ENCODE peak calls at places on chromosomes 7 and 10, in five cellular contexts. C is gastrocnemius medialis; J is H9; R is CD8-positive, alpha-beta T cell; M is thoracic aorta. Q is an unnamed sample.

GRCh38 chr10:44930904-44931620 is 19.9 kb downstream of the TMEM72 start:
- DNase-seq in J (peak), R (peak), M (no peak), C (no peak), Q (no peak)

GRCh38 chr7:114175140-114175539 is 239.5 kb upstream of the FOXP2 start:
- DNase-seq in M (no peak), R (no peak), C (no peak), J (no peak), Q (no peak)

GRCh38 chr7:31775511-31775910 is 88.5 kb downstream of the PPP1R17 start:
- DNase-seq in J (no peak), C (no peak), M (no peak), R (no peak), Q (no peak)

GRCh38 chr7:6614941-6615737 is at the start of gene ZNF853:
- DNase-seq in C (no peak), J (no peak), M (no peak), R (peak), Q (no peak)

GRCh38 chr10:124283215-124284046 is 135.3 kb downstream of the OAT start:
- DNase-seq in M (no peak), C (no peak), R (no peak), J (no peak), Q (no peak)

GRCh38 chr7:44334734-44335097 is 9.3 kb upstream of the CAMK2B start:
- DNase-seq in M (no peak), J (no peak), R (no peak), C (no peak), Q (no peak)

GRCh38 chr7:73838642-73839041 is 3.7 kb downstream of the METTL27 start:
- DNase-seq in C (no peak), J (no peak), R (no peak), M (no peak), Q (peak)

GRCh38 chr7:86094166-86094669 is 549.5 kb upstream of the GRM3 start:
- DNase-seq in C (no peak), R (no peak), M (no peak), J (no peak), Q (no peak)

GRCh38 chr7:112790651-112790973 is 419 bp upstream of the TMEM168 start:
- DNase-seq in R (no peak), J (no peak), M (no peak), C (no peak), Q (no peak)

GRCh38 chr7:41508755-41509154 is 194.1 kb downstream of the INHBA start:
- DNase-seq in J (no peak), C (no peak), M (no peak), R (no peak), Q (no peak)

GRCh38 chr7:24978837-24979469 is 1.0 kb downstream of the OSBPL3 start:
- DNase-seq in J (peak), M (no peak), C (no peak), R (no peak), Q (no peak)

GRCh38 chr10:68099736-68100135 is 9.6 kb upstream of the MYPN start:
- DNase-seq in C (no peak), M (no peak), J (no peak), R (no peak), Q (no peak)

GRCh38 chr10:66931340-66931948 is 5.6 kb downstream of the LRRTM3 start:
- DNase-seq in R (no peak), M (no peak), C (no peak), J (no peak), Q (peak)

GRCh38 chr7:129947701-129948100 is 5.1 kb downstream of the UBE2H start:
- DNase-seq in C (no peak), M (no peak), J (no peak), R (no peak), Q (no peak)

GRCh38 chr7:115052706-115053105 is 130.8 kb downstream of the MDFIC start:
- DNase-seq in M (no peak), J (peak), C (no peak), R (no peak), Q (no peak)

GRCh38 chr7:541661-542060 is 22.0 kb upstream of the PDGFA start:
- DNase-seq in J (no peak), C (no peak), R (no peak), M (no peak), Q (no peak)

GRCh38 chr10:48284002-48284546 is 9.6 kb upstream of the FRMPD2 start:
- DNase-seq in M (no peak), R (no peak), C (no peak), J (no peak), Q (no peak)

GRCh38 chr10:24207781-24208611 is 942 bp upstream of the KIAA1217 start:
- DNase-seq in C (peak), J (no peak), R (no peak), M (no peak), Q (no peak)

GRCh38 chr10:93568105-93568390 is 1.6 kb downstream of the FFAR4 start:
- DNase-seq in R (no peak), J (no peak), M (no peak), C (no peak), Q (no peak)

GRCh38 chr10:82691211-82691610 is 816.2 kb downstream of the NRG3 start:
- DNase-seq in R (no peak), M (no peak), J (no peak), C (no peak), Q (no peak)

DNA sequence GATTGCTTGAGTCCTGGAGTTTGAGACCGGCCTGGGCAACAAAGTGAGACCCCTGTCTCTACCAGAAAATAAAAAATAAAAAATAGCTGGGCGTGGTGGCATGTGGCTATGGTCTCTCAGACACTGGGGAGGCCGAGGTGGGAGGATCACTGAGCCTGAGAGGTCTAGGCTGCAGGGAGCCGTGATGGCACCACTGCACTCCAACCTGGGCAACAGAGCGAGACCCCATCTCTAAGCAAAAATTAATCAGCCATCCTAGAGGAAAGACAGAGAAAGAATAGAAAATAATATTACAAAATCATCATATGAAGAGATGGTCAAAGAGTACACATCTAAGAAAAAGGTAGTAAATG is 4.9 kb upstream of the EPHB4 start:
- DNase-seq in C (no peak), R (no peak), M (no peak), J (no peak), Q (no peak)
- H3K27ac ChIP-seq in C (no peak), R (no peak), M (no peak), J (no peak), Q (peak)

GRCh38 chr10:63375006-63375405 is 90.8 kb downstream of the JMJD1C start:
- DNase-seq in R (no peak), J (no peak), C (no peak), M (no peak), Q (no peak)

GRCh38 chr10:63376560-63377304 is 89.0 kb downstream of the JMJD1C start:
- DNase-seq in M (no peak), C (no peak), J (no peak), R (no peak), Q (peak)

GRCh38 chr10:63375458-63375857 is 90.3 kb downstream of the JMJD1C start:
- DNase-seq in R (no peak), C (no peak), M (no peak), J (no peak), Q (no peak)

GRCh38 chr10:63373176-63373575 is 92.6 kb downstream of the JMJD1C start:
- DNase-seq in M (no peak), J (no peak), C (no peak), R (no peak), Q (no peak)

DNA sequence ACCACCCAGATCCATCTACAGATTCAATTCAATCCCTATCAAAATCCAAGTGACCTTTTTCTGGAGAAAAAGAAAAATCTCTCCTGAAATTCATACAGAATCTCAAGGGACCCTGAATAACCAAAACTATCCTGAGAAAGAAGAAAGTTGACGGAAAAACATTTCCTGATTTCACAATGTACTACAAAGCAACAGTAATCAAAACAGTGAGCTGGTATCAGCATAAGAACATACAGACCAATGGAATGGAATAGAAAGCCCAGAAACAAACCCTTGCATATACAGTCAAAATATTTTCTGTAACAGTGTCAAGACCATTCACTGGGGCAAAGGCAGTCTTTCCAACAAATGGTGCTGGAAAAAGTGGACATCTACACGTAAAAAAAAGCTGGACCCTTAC is 89.9 kb downstream of the JMJD1C start:
- DNase-seq in M (no peak), C (no peak), R (no peak), J (no peak), Q (no peak)
- H3K27ac ChIP-seq in M (peak), C (no peak), R (no peak), J (no peak), Q (no peak)

GRCh38 chr10:132589681-132590080 is 52.1 kb downstream of the INPP5A start:
- DNase-seq in C (no peak), M (no peak), R (no peak), J (no peak), Q (no peak)
- H3K27ac ChIP-seq in C (peak), M (peak), R (no peak), J (no peak), Q (no peak)

GRCh38 chr7:17599733-17600685 is 301.6 kb downstream of the AHR start:
- DNase-seq in J (no peak), C (no peak), R (no peak), M (no peak), Q (peak)
- H3K27ac ChIP-seq in J (no peak), C (no peak), R (no peak), M (peak), Q (no peak)

GRCh38 chr10:30805061-30805460 is 175.5 kb upstream of the LYZL2 start:
- DNase-seq in M (no peak), R (no peak), C (no peak), J (no peak), Q (no peak)
- H3K27ac ChIP-seq in M (no peak), R (no peak), C (peak), J (no peak), Q (no peak)

Q was measured in RWPE1.